ENCODE peak calls at places on chromosomes 4 and X, in four cellular contexts. J is ecto neural progenitor cell; L is Right ventricle myocardium inferior; H is stimulated activated effector memory CD8-positive, alpha-beta T cell treated with anti-CD3 and anti-CD28 coated beads, Interleukin-12 subunit alpha, Interleukin-12 subunit beta, amount 100 ng/mL, for 72 hours. P is an unnamed sample.

GRCh38 chrX:107601326-107601725 is 27.0 kb upstream of the PRPS1 start:
- DNase-seq in J (no peak), L (no peak), H (no peak), P (no peak)

GRCh38 chr4:7618361-7618760 is 183.6 kb upstream of the PSAPL1 start:
- DNase-seq in J (no peak), L (no peak), H (no peak), P (peak)

GRCh38 chrX:14697453-14697852 is 168.1 kb downstream of the GLRA2 start:
- DNase-seq in J (peak), L (no peak), H (no peak), P (no peak)

GRCh38 chr4:85942107-85942506 is 417.7 kb downstream of the MAPK10 start:
- DNase-seq in J (no peak), L (no peak), H (no peak), P (no peak)

GRCh38 chr4:61200991-61201526 is 933 bp downstream of the ADGRL3 start:
- DNase-seq in J (no peak), L (peak), H (no peak), P (peak)

GRCh38 chrX:97787849-97788248 is 904.1 kb downstream of the RPA4 start:
- DNase-seq in J (no peak), L (no peak), H (no peak), P (no peak)

GRCh38 chr4:106334732-106335131 is 18.4 kb downstream of the AIMP1 start:
- DNase-seq in J (no peak), L (no peak), H (no peak), P (no peak)

GRCh38 chr4:13331827-13332226 is 152.3 kb downstream of the RAB28 start:
- DNase-seq in J (no peak), L (no peak), H (no peak), P (no peak)

GRCh38 chrX:3939967-3940610 is 226.6 kb upstream of the PRKX start:
- DNase-seq in J (no peak), L (no peak), H (no peak), P (no peak)

GRCh38 chr4:126268106-126268505 is 953.4 kb downstream of the FAT4 start:
- DNase-seq in J (no peak), L (no peak), H (no peak), P (no peak)

GRCh38 chr4:169202143-169202699 is 68.5 kb downstream of the SH3RF1 start:
- DNase-seq in J (no peak), L (no peak), H (no peak), P (no peak)

GRCh38 chr4:70651864-70652506 is 14.3 kb downstream of the JCHAIN start:
- DNase-seq in J (no peak), L (no peak), H (no peak), P (no peak)

GRCh38 chr4:99483636-99484035 is 27.2 kb upstream of the C4orf17 start:
- DNase-seq in J (no peak), L (no peak), H (no peak), P (no peak)

GRCh38 chr4:2449051-2449450 is 19.9 kb upstream of the RNF4 start:
- DNase-seq in J (no peak), L (no peak), H (no peak), P (peak)

GRCh38 chr4:122914292-122914904 is 8.0 kb downstream of the NUDT6 start:
- DNase-seq in J (no peak), L (no peak), H (no peak), P (no peak)